ENCODE peak calls at places on chromosomes 13 and 19, in four cellular contexts. One of them, this sample, is unnamed. For H3K4me1, the result is how much of the 10 kb centered on the place peaks cover.

GRCh38 chr13:64369121-64369520 is 2861.0 kb downstream of the PCDH9 start:
- DNase-seq in left ventricle myocardium inferior: no peak
- DNase-seq in ascending aorta: no peak
- DNase-seq in uterus: no peak
- DNase-seq in this sample: no peak

GRCh38 chr13:110287031-110287828 is 19.7 kb downstream of the COL4A1 start:
- DNase-seq in left ventricle myocardium inferior: no peak
- DNase-seq in ascending aorta: peak
- DNase-seq in uterus: no peak
- DNase-seq in this sample: peak

GRCh38 chr19:1244693-1245451 is 3.3 kb downstream of the ATP5F1D start:
- DNase-seq in left ventricle myocardium inferior: peak
- DNase-seq in ascending aorta: no peak
- DNase-seq in uterus: peak
- DNase-seq in this sample: no peak

GRCh38 chr19:31304877-31305312 is 44.3 kb downstream of the TSHZ3 start:
- DNase-seq in left ventricle myocardium inferior: no peak
- DNase-seq in ascending aorta: no peak
- DNase-seq in uterus: no peak
- DNase-seq in this sample: no peak

GRCh38 chr13:31605076-31605858 is 134.1 kb upstream of the RXFP2 start:
- DNase-seq in left ventricle myocardium inferior: no peak
- DNase-seq in ascending aorta: no peak
- DNase-seq in uterus: no peak
- DNase-seq in this sample: no peak

GRCh38 chr13:21074601-21075302 is 13.4 kb upstream of the LATS2 start:
- DNase-seq in left ventricle myocardium inferior: peak
- DNase-seq in ascending aorta: no peak
- DNase-seq in uterus: peak
- DNase-seq in this sample: no peak

GRCh38 chr19:48910803-48911202 is 10.7 kb downstream of the NUCB1 start:
- DNase-seq in left ventricle myocardium inferior: no peak
- DNase-seq in ascending aorta: no peak
- DNase-seq in uterus: no peak
- DNase-seq in this sample: no peak

GRCh38 chr13:110685305-110685704 is 20.6 kb downstream of the CARS2 start:
- DNase-seq in left ventricle myocardium inferior: no peak
- DNase-seq in ascending aorta: peak
- DNase-seq in uterus: peak
- DNase-seq in this sample: no peak

GRCh38 chr13:104385409-104385808 is 1319.2 kb upstream of the SLC10A2 start:
- DNase-seq in left ventricle myocardium inferior: no peak
- DNase-seq in ascending aorta: no peak
- DNase-seq in uterus: no peak
- DNase-seq in this sample: no peak

GRCh38 chr13:22740264-22740663 is 440.5 kb upstream of the SGCG start:
- DNase-seq in left ventricle myocardium inferior: no peak
- DNase-seq in ascending aorta: no peak
- DNase-seq in uterus: no peak
- DNase-seq in this sample: no peak

GRCh38 chr19:33458807-33459206 is 62.8 kb downstream of the PEPD start:
- DNase-seq in left ventricle myocardium inferior: no peak
- DNase-seq in ascending aorta: peak
- DNase-seq in uterus: no peak
- DNase-seq in this sample: no peak

GRCh38 chr13:113970810-113971470 is 2.9 kb downstream of the C13orf46 start:
- DNase-seq in left ventricle myocardium inferior: peak
- DNase-seq in ascending aorta: peak
- DNase-seq in uterus: peak
- DNase-seq in this sample: no peak

GRCh38 chr13:111474136-111475002 is 153.9 kb downstream of the TEX29 start:
- DNase-seq in left ventricle myocardium inferior: no peak
- DNase-seq in ascending aorta: no peak
- DNase-seq in uterus: no peak
- DNase-seq in this sample: no peak

GRCh38 chr13:20960663-20961309 is 58.2 kb upstream of the XPO4 start:
- DNase-seq in left ventricle myocardium inferior: no peak
- DNase-seq in ascending aorta: no peak
- DNase-seq in uterus: no peak
- DNase-seq in this sample: no peak

GRCh38 chr19:6491802-6492592 is 10.1 kb downstream of the TUBB4A start:
- DNase-seq in left ventricle myocardium inferior: no peak
- DNase-seq in ascending aorta: no peak
- DNase-seq in uterus: no peak
- DNase-seq in this sample: no peak

GRCh38 chr13:80121038-80121437 is 219.9 kb downstream of the SPRY2 start:
- DNase-seq in left ventricle myocardium inferior: no peak
- DNase-seq in ascending aorta: no peak
- DNase-seq in uterus: no peak
- DNase-seq in this sample: no peak

GRCh38 chr19:55231391-55232283 is 3.1 kb upstream of the TMEM86B start:
- DNase-seq in left ventricle myocardium inferior: no peak
- DNase-seq in ascending aorta: no peak
- DNase-seq in uterus: no peak
- DNase-seq in this sample: no peak

GRCh38 chr19:22532388-22533310 is 101.5 kb upstream of the ZNF492 start:
- DNase-seq in left ventricle myocardium inferior: peak
- DNase-seq in ascending aorta: peak
- DNase-seq in uterus: peak
- DNase-seq in this sample: no peak

GRCh38 chr19:8526345-8527062 is 12.5 kb upstream of the ZNF414 start:
- DNase-seq in left ventricle myocardium inferior: peak
- DNase-seq in ascending aorta: peak
- DNase-seq in uterus: peak
- DNase-seq in this sample: no peak

GRCh38 chr13:51688937-51689336 is 104.7 kb downstream of the WDFY2 start:
- DNase-seq in left ventricle myocardium inferior: no peak
- DNase-seq in ascending aorta: no peak
- DNase-seq in uterus: no peak
- DNase-seq in this sample: no peak

GRCh38 chr19:926595-927043 is 784 bp downstream of the ARID3A start:
- DNase-seq in left ventricle myocardium inferior: peak
- DNase-seq in ascending aorta: peak
- DNase-seq in uterus: peak
- DNase-seq in this sample: no peak

GRCh38 chr19:31154021-31154420 is 195.2 kb downstream of the TSHZ3 start:
- DNase-seq in left ventricle myocardium inferior: no peak
- DNase-seq in ascending aorta: no peak
- DNase-seq in uterus: no peak
- DNase-seq in this sample: no peak

GRCh38 chr19:963401-964022 is 20.6 kb upstream of the WDR18 start:
- DNase-seq in left ventricle myocardium inferior: no peak
- DNase-seq in ascending aorta: no peak
- DNase-seq in uterus: no peak
- DNase-seq in this sample: no peak

GRCh38 chr19:38267780-38268430 is 3.5 kb downstream of the SPINT2 start:
- DNase-seq in left ventricle myocardium inferior: no peak
- DNase-seq in ascending aorta: no peak
- DNase-seq in uterus: no peak
- DNase-seq in this sample: no peak

GRCh38 chr13:110874508-110874960 is 40.3 kb downstream of the ANKRD10 start:
- DNase-seq in left ventricle myocardium inferior: peak
- DNase-seq in ascending aorta: peak
- DNase-seq in uterus: peak
- DNase-seq in this sample: no peak

GRCh38 chr13:24307211-24308067 is 1.9 kb upstream of the C1QTNF9 start:
- DNase-seq in left ventricle myocardium inferior: no peak
- DNase-seq in ascending aorta: no peak
- DNase-seq in uterus: no peak
- DNase-seq in this sample: peak

GRCh38 chr19:13463296-13463695 is 43.0 kb downstream of the CACNA1A start:
- DNase-seq in left ventricle myocardium inferior: no peak
- DNase-seq in ascending aorta: no peak
- DNase-seq in uterus: no peak
- DNase-seq in this sample: no peak

GRCh38 chr13:83941669-83942335 is 59.5 kb upstream of the SLITRK1 start:
- DNase-seq in left ventricle myocardium inferior: no peak
- DNase-seq in ascending aorta: no peak
- DNase-seq in uterus: no peak
- DNase-seq in this sample: no peak

GRCh38 chr19:50206191-50206590 is 2.8 kb downstream of the MYH14 start:
- DNase-seq in left ventricle myocardium inferior: no peak
- DNase-seq in ascending aorta: no peak
- DNase-seq in uterus: no peak
- DNase-seq in this sample: no peak

GRCh38 chr19:50204811-50205675 is 1.6 kb downstream of the MYH14 start:
- DNase-seq in left ventricle myocardium inferior: peak
- DNase-seq in ascending aorta: no peak
- DNase-seq in uterus: no peak
- DNase-seq in this sample: no peak

GRCh38 chr19:50204081-50204428 is 633 bp downstream of the MYH14 start:
- DNase-seq in left ventricle myocardium inferior: no peak
- DNase-seq in ascending aorta: no peak
- DNase-seq in uterus: no peak
- DNase-seq in this sample: no peak

GRCh38 chr19:50207730-50208129 is 4.3 kb downstream of the MYH14 start:
- DNase-seq in left ventricle myocardium inferior: no peak
- DNase-seq in ascending aorta: no peak
- DNase-seq in uterus: no peak
- DNase-seq in this sample: no peak

GRCh38 chr19:50205681-50206138 is 2.3 kb downstream of the MYH14 start:
- DNase-seq in left ventricle myocardium inferior: no peak
- DNase-seq in ascending aorta: no peak
- DNase-seq in uterus: no peak
- DNase-seq in this sample: no peak
- TF ChIP-seq CTCF in left ventricle myocardium inferior: no peak
- TF ChIP-seq CTCF in ascending aorta: no peak
- TF ChIP-seq CTCF in uterus: no peak
- TF ChIP-seq CTCF in this sample: no peak

GRCh38 chr19:47324502-47324901 is 7.5 kb upstream of the C5AR2 start:
- DNase-seq in left ventricle myocardium inferior: peak
- DNase-seq in ascending aorta: peak
- DNase-seq in uterus: no peak
- DNase-seq in this sample: no peak
- H3K4me1 ChIP-seq in left ventricle myocardium inferior: under half
- H3K4me1 ChIP-seq in ascending aorta: under half
- H3K4me1 ChIP-seq in uterus: under half
- H3K4me1 ChIP-seq in this sample: under half

GRCh38 chr13:72952529-72953141 is 106.2 kb upstream of the KLF5 start:
- DNase-seq in left ventricle myocardium inferior: no peak
- DNase-seq in ascending aorta: no peak
- DNase-seq in uterus: no peak
- DNase-seq in this sample: no peak
- TF ChIP-seq CTCF in left ventricle myocardium inferior: no peak
- TF ChIP-seq CTCF in ascending aorta: no peak
- TF ChIP-seq CTCF in uterus: no peak
- TF ChIP-seq CTCF in this sample: no peak

DNA sequence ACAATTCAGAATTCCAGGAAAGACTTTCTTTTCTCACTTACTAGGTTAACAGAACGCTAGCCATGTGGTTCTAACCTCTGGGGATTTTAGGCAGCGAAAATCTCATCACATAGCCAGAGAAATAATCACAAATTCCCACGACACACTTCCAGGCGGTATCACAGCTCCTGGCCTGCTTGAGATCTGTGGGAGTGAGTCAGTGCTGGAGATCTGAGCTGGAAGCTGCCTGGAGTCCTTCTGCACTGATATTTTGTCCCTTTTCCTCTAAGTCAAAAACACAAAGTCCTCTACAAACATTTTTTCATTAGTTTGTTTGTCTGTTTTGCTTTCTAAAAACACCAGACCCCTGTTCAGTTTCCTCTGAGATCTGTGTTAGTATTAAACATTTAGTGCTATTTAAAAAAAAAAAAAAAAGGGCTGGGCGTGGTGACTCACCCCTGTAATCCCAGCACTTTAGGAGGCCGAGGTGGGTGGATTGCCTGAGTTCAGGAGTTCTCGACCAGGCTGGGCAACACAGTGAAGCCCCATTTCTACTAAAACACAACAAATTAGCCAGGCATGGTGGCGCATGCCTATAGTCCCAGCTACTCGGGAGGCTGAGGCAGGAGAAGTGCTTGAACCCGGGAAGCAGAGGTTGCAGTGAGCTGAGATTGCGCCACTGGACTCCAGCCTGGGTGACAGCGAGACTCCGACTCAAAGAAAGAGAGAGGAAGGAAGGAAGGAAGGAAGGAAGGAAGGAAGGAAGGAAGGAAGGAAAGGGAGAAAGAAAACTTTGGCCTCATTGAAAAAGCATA is 12.2 kb upstream of the UBE2L5 start:
- DNase-seq in left ventricle myocardium inferior: no peak
- DNase-seq in ascending aorta: peak
- DNase-seq in uterus: peak
- DNase-seq in this sample: no peak
- H3K4me1 ChIP-seq in left ventricle myocardium inferior: under half
- H3K4me1 ChIP-seq in ascending aorta: under half
- H3K4me1 ChIP-seq in uterus: under half
- H3K4me1 ChIP-seq in this sample: under half